ENCODE peak calls at places on chromosomes 3 and 15, in eight cellular contexts. One of them, this sample, is unnamed.

GRCh38 chr15:38972831-38973230 is 408.2 kb upstream of the RASGRP1 start:
- DNase-seq in Right ventricle myocardium superior: no peak
- DNase-seq in OCI-M1: no peak
- DNase-seq in stimulated activated naive CD4-positive, alpha-beta T cell: no peak
- DNase-seq in ureter: no peak
- DNase-seq in CD8-positive, alpha-beta T cell: no peak
- DNase-seq in B cell: no peak
- DNase-seq in activated CD4-positive, alpha-beta T cell treated with anti-CD3 and anti-CD28 coated beads, Interleukin-2, amount 10 ng/mL, durations not matched to agents 7 days and 5 days: no peak
- DNase-seq in this sample: no peak

GRCh38 chr3:184756151-184756681 is 44.4 kb upstream of the MAGEF1 start:
- DNase-seq in Right ventricle myocardium superior: peak
- DNase-seq in OCI-M1: no peak
- DNase-seq in ureter: no peak
- DNase-seq in B cell: peak
- DNase-seq in CD8-positive, alpha-beta T cell: no peak
- DNase-seq in activated CD4-positive, alpha-beta T cell treated with anti-CD3 and anti-CD28 coated beads, Interleukin-2, amount 10 ng/mL, durations not matched to agents 7 days and 5 days: no peak
- DNase-seq in stimulated activated naive CD4-positive, alpha-beta T cell: no peak
- DNase-seq in this sample: no peak

GRCh38 chr3:195094211-195094921 is 176.6 kb downstream of the XXYLT1 start:
- DNase-seq in stimulated activated naive CD4-positive, alpha-beta T cell: no peak
- DNase-seq in OCI-M1: no peak
- DNase-seq in Right ventricle myocardium superior: peak
- DNase-seq in activated CD4-positive, alpha-beta T cell treated with anti-CD3 and anti-CD28 coated beads, Interleukin-2, amount 10 ng/mL, durations not matched to agents 7 days and 5 days: no peak
- DNase-seq in ureter: no peak
- DNase-seq in B cell: peak
- DNase-seq in CD8-positive, alpha-beta T cell: no peak
- DNase-seq in this sample: peak

GRCh38 chr3:66133050-66133757 is 87.6 kb upstream of the SLC25A26 start:
- DNase-seq in activated CD4-positive, alpha-beta T cell treated with anti-CD3 and anti-CD28 coated beads, Interleukin-2, amount 10 ng/mL, durations not matched to agents 7 days and 5 days: no peak
- DNase-seq in B cell: no peak
- DNase-seq in Right ventricle myocardium superior: no peak
- DNase-seq in OCI-M1: no peak
- DNase-seq in stimulated activated naive CD4-positive, alpha-beta T cell: no peak
- DNase-seq in ureter: no peak
- DNase-seq in CD8-positive, alpha-beta T cell: no peak
- DNase-seq in this sample: no peak

GRCh38 chr3:12562451-12562850 is 5.6 kb downstream of the MKRN2 start:
- DNase-seq in B cell: no peak
- DNase-seq in activated CD4-positive, alpha-beta T cell treated with anti-CD3 and anti-CD28 coated beads, Interleukin-2, amount 10 ng/mL, durations not matched to agents 7 days and 5 days: no peak
- DNase-seq in stimulated activated naive CD4-positive, alpha-beta T cell: no peak
- DNase-seq in Right ventricle myocardium superior: no peak
- DNase-seq in ureter: no peak
- DNase-seq in CD8-positive, alpha-beta T cell: no peak
- DNase-seq in OCI-M1: no peak
- DNase-seq in this sample: no peak

GRCh38 chr3:169998668-169999131 is 32.1 kb downstream of the SEC62 start:
- DNase-seq in ureter: no peak
- DNase-seq in activated CD4-positive, alpha-beta T cell treated with anti-CD3 and anti-CD28 coated beads, Interleukin-2, amount 10 ng/mL, durations not matched to agents 7 days and 5 days: no peak
- DNase-seq in B cell: no peak
- DNase-seq in CD8-positive, alpha-beta T cell: no peak
- DNase-seq in Right ventricle myocardium superior: no peak
- DNase-seq in OCI-M1: no peak
- DNase-seq in stimulated activated naive CD4-positive, alpha-beta T cell: no peak
- DNase-seq in this sample: no peak

GRCh38 chr3:169454823-169455222 is 208.7 kb downstream of the MECOM start:
- DNase-seq in Right ventricle myocardium superior: no peak
- DNase-seq in activated CD4-positive, alpha-beta T cell treated with anti-CD3 and anti-CD28 coated beads, Interleukin-2, amount 10 ng/mL, durations not matched to agents 7 days and 5 days: no peak
- DNase-seq in B cell: no peak
- DNase-seq in OCI-M1: no peak
- DNase-seq in CD8-positive, alpha-beta T cell: no peak
- DNase-seq in stimulated activated naive CD4-positive, alpha-beta T cell: no peak
- DNase-seq in ureter: no peak
- DNase-seq in this sample: no peak

GRCh38 chr3:127762077-127762786 is 60.1 kb downstream of the MGLL start:
- DNase-seq in B cell: no peak
- DNase-seq in CD8-positive, alpha-beta T cell: no peak
- DNase-seq in activated CD4-positive, alpha-beta T cell treated with anti-CD3 and anti-CD28 coated beads, Interleukin-2, amount 10 ng/mL, durations not matched to agents 7 days and 5 days: no peak
- DNase-seq in OCI-M1: no peak
- DNase-seq in stimulated activated naive CD4-positive, alpha-beta T cell: no peak
- DNase-seq in Right ventricle myocardium superior: no peak
- DNase-seq in ureter: no peak
- DNase-seq in this sample: no peak